ENCODE peak calls at places on chromosomes 11 and 22, in five cellular contexts. Q is foreskin fibroblast; W is stimulated activated CD4-positive, alpha-beta T cell treated with anti-CD3 and anti-CD28 coated beads, Interleukin-15, amount 100 ng/mL, for 24 hours; O is DMS153; G is NCI-H774. A is an unnamed sample.

GRCh38 chr11:96708469-96708868 is 318.7 kb downstream of the JRKL start:
- DNase-seq in Q (no peak), G (peak), W (no peak), O (no peak), A (no peak)

GRCh38 chr11:17876827-17877226 is 136.0 kb downstream of the SERGEF start:
- DNase-seq in Q (peak), G (no peak), O (no peak), W (no peak), A (no peak)

GRCh38 chr22:38078046-38078840 is 5.7 kb downstream of the SLC16A8 start:
- DNase-seq in G (no peak), W (no peak), Q (no peak), O (no peak), A (no peak)

GRCh38 chr22:35894937-35895708 is 133.5 kb downstream of the RBFOX2 start:
- DNase-seq in G (no peak), Q (peak), O (no peak), W (no peak), A (no peak)

GRCh38 chr11:68014157-68014965 is 4.2 kb downstream of the ALDH3B1 start:
- DNase-seq in O (no peak), W (no peak), Q (peak), G (no peak), A (no peak)

GRCh38 chr11:117037952-117038350 is 60.3 kb downstream of the SIK3 start:
- DNase-seq in O (no peak), G (no peak), W (no peak), Q (no peak), A (no peak)

GRCh38 chr22:30485362-30485988 is 13.7 kb upstream of the SEC14L3 start:
- DNase-seq in G (no peak), O (peak), W (peak), Q (peak), A (peak)

GRCh38 chr11:116861539-116861938 is 24.1 kb upstream of the APOA1 start:
- DNase-seq in Q (peak), O (no peak), W (no peak), G (no peak), A (no peak)

GRCh38 chr11:3877252-3878035 is 22.0 kb downstream of the STIM1 start:
- DNase-seq in Q (no peak), O (no peak), W (no peak), G (no peak), A (no peak)

GRCh38 chr11:67494371-67495233 is 10.6 kb downstream of the PITPNM1 start:
- DNase-seq in G (no peak), O (no peak), W (no peak), Q (no peak), A (no peak)

A was measured in activated naive CD8-positive, alpha-beta T cell treated with anti-CD3 and anti-CD28 coated beads, Interleukin-2, amount 50 U/mL, for 24 hours.